ENCODE peak calls at places on chromosomes 1 and 21, in ten cellular contexts. O is T-helper 9 cell; E is stimulated activated CD8-positive, alpha-beta memory T cell treated with anti-CD3 and anti-CD28 coated beads, Interleukin-4, amount 100 ng/mL, for 1 hour; N is cardiac fibroblast; V is uterus; Y is psoas muscle; W is effector CD4-positive, alpha-beta T cell; A is GM10248; L is Calu3; S is stimulated activated CD4-positive, alpha-beta T cell treated with anti-CD3 and anti-CD28 coated beads, Interleukin-4, amount 100 ng/mL, for 4 hours. D is an unnamed sample.

GRCh38 chr1:6487804-6488484 is 3.5 kb downstream of the PLEKHG5 start:
- DNase-seq in O (no peak), E (no peak), N (no peak), V (no peak), Y (no peak), W (no peak), A (no peak), L (no peak), S (no peak), D (peak)

GRCh38 chr1:163119707-163120106 is 50.5 kb downstream of the RGS4 start:
- DNase-seq in O (no peak), E (no peak), N (no peak), V (no peak), Y (no peak), W (no peak), A (no peak), L (no peak), S (no peak), D (no peak)

GRCh38 chr1:100896481-100896982 is 642 bp downstream of the SLC30A7 start:
- DNase-seq in O (peak), E (peak), N (peak), V (no peak), Y (no peak), W (peak), A (peak), L (peak), S (peak), D (peak)

GRCh38 chr1:54153548-54154439 is 994 bp upstream of the CDCP2 start:
- DNase-seq in O (no peak), E (no peak), N (peak), V (peak), Y (peak), W (no peak), A (no peak), L (peak), S (no peak), D (peak)

GRCh38 chr1:205356424-205357151 is at the start of gene KLHDC8A:
- DNase-seq in O (no peak), E (no peak), N (no peak), V (peak), Y (no peak), W (no peak), A (no peak), L (no peak), S (no peak), D (no peak)

GRCh38 chr1:96596226-96596625 is 125.4 kb upstream of the PTBP2 start:
- DNase-seq in O (no peak), E (no peak), N (peak), V (no peak), Y (no peak), W (no peak), A (peak), L (peak), S (no peak), D (no peak)

GRCh38 chr21:15009964-15010363 is 54.8 kb downstream of the NRIP1 start:
- DNase-seq in O (no peak), E (no peak), N (peak), V (no peak), Y (no peak), W (no peak), A (no peak), L (no peak), S (no peak), D (no peak)

GRCh38 chr1:94275116-94275515 is 37.7 kb upstream of the ARHGAP29 start:
- DNase-seq in O (no peak), E (no peak), N (peak), V (no peak), Y (no peak), W (no peak), A (no peak), L (no peak), S (no peak), D (no peak)

GRCh38 chr1:221841983-221842335 is 100.1 kb upstream of the DUSP10 start:
- DNase-seq in O (no peak), E (no peak), N (no peak), V (no peak), Y (no peak), W (no peak), A (no peak), L (no peak), S (no peak), D (no peak)

GRCh38 chr1:170303034-170303433 is 157.3 kb downstream of the NTMT2 start:
- DNase-seq in O (no peak), E (no peak), N (no peak), V (no peak), Y (no peak), W (no peak), A (no peak), L (no peak), S (no peak), D (no peak)

GRCh38 chr1:208162903-208163302 is 81.3 kb downstream of the PLXNA2 start:
- DNase-seq in O (no peak), E (no peak), N (no peak), V (no peak), Y (peak), W (no peak), A (no peak), L (no peak), S (no peak), D (no peak)

GRCh38 chr1:235327559-235328270 is at the start of gene ARID4B:
- DNase-seq in O (no peak), E (no peak), N (no peak), V (peak), Y (peak), W (no peak), A (peak), L (no peak), S (peak), D (peak)

GRCh38 chr1:43052322-43052721 is 93.7 kb upstream of the SLC2A1 start:
- DNase-seq in O (no peak), E (no peak), N (no peak), V (no peak), Y (no peak), W (no peak), A (no peak), L (no peak), S (no peak), D (no peak)

GRCh38 chr1:25623731-25624130 is 7.1 kb downstream of the MAN1C1 start:
- DNase-seq in O (no peak), E (no peak), N (no peak), V (no peak), Y (no peak), W (no peak), A (no peak), L (no peak), S (no peak), D (no peak)

GRCh38 chr1:3106216-3106615 is 37.2 kb downstream of the PRDM16 start:
- DNase-seq in O (no peak), E (no peak), N (no peak), V (no peak), Y (no peak), W (no peak), A (no peak), L (no peak), S (no peak), D (no peak)

GRCh38 chr1:162753998-162754585 is 36.4 kb upstream of the HSD17B7 start:
- DNase-seq in O (no peak), E (no peak), N (peak), V (no peak), Y (no peak), W (no peak), A (no peak), L (no peak), S (no peak), D (no peak)

GRCh38 chr1:20589331-20590312 is 725 bp downstream of the CDA start:
- DNase-seq in O (no peak), E (no peak), N (peak), V (peak), Y (peak), W (no peak), A (no peak), L (no peak), S (no peak), D (no peak)

GRCh38 chr1:89759036-89759435 is 61.8 kb upstream of the LRRC8D start:
- DNase-seq in O (no peak), E (no peak), N (no peak), V (no peak), Y (no peak), W (no peak), A (no peak), L (no peak), S (no peak), D (no peak)

GRCh38 chr1:60343736-60344135 is 270.2 kb upstream of the C1orf87 start:
- DNase-seq in O (no peak), E (no peak), N (no peak), V (no peak), Y (no peak), W (no peak), A (no peak), L (no peak), S (no peak), D (no peak)

GRCh38 chr1:236092899-236093298 is 28.0 kb upstream of the NID1 start:
- DNase-seq in O (no peak), E (no peak), N (no peak), V (no peak), Y (no peak), W (no peak), A (no peak), L (no peak), S (no peak), D (no peak)

GRCh38 chr1:111202707-111203623 is 2.5 kb upstream of the DENND2D start:
- DNase-seq in O (no peak), E (no peak), N (no peak), V (no peak), Y (no peak), W (no peak), A (no peak), L (no peak), S (no peak), D (no peak)

GRCh38 chr1:220983877-220984635 is 104.8 kb downstream of the HLX start:
- DNase-seq in O (no peak), E (no peak), N (no peak), V (no peak), Y (no peak), W (no peak), A (no peak), L (peak), S (no peak), D (peak)

GRCh38 chr1:117753652-117754051 is 147.8 kb downstream of the TENT5C start:
- DNase-seq in O (no peak), E (no peak), N (peak), V (no peak), Y (no peak), W (no peak), A (no peak), L (no peak), S (no peak), D (no peak)

GRCh38 chr1:55526716-55527115 is 311.6 kb upstream of the USP24 start:
- DNase-seq in O (no peak), E (no peak), N (no peak), V (no peak), Y (no peak), W (no peak), A (no peak), L (no peak), S (no peak), D (no peak)

GRCh38 chr1:24567792-24568388 is 12.0 kb downstream of the NCMAP start:
- DNase-seq in O (no peak), E (no peak), N (no peak), V (no peak), Y (no peak), W (no peak), A (no peak), L (peak), S (no peak), D (peak)

GRCh38 chr1:28871631-28872401 is 42.6 kb upstream of the EPB41 start:
- DNase-seq in O (no peak), E (no peak), N (no peak), V (no peak), Y (no peak), W (no peak), A (no peak), L (no peak), S (no peak), D (no peak)

GRCh38 chr1:88650676-88651418 is 33.2 kb upstream of the PKN2 start:
- DNase-seq in O (no peak), E (no peak), N (peak), V (no peak), Y (no peak), W (no peak), A (no peak), L (no peak), S (no peak), D (no peak)

GRCh38 chr1:206893380-206893779 is 3.9 kb upstream of the IL24 start:
- DNase-seq in O (no peak), E (no peak), N (no peak), V (no peak), Y (no peak), W (no peak), A (no peak), L (no peak), S (no peak), D (no peak)